ENCODE peak calls at places on chromosomes 12 and 14, in six cellular contexts. I, T, K, D, C and N are unnamed samples.

GRCh38 chr12:9651265-9651729 is 18.2 kb upstream of the CLEC2D start:
- DNase-seq in C (peak; percentile 72), I (peak; percentile 75), T (peak; percentile 62), D (no peak), K (no peak), N (no peak)

GRCh38 chr14:53880761-53881160 is 75.9 kb downstream of the BMP4 start:
- DNase-seq in I (no peak), T (no peak), K (no peak), D (no peak), C (no peak), N (no peak)

GRCh38 chr12:127393896-127394295 is 873.1 kb upstream of the TMEM132C start:
- DNase-seq in D (no peak), T (peak; percentile 51), K (no peak), I (peak; percentile 73), C (no peak), N (no peak)

GRCh38 chr12:68406134-68406576 is 74.0 kb upstream of the MDM1 start:
- DNase-seq in I (peak; percentile 84), K (peak; percentile 94), C (peak; percentile 92), T (peak; percentile 70), D (no peak), N (no peak)

GRCh38 chr14:34501004-34501580 is 38.4 kb downstream of the EAPP start:
- DNase-seq in T (no peak), I (peak; percentile 45), C (no peak), K (no peak), D (no peak), N (no peak)

GRCh38 chr14:26765768-26766550 is 168.1 kb upstream of the NOVA1 start:
- DNase-seq in D (no peak), T (no peak), K (no peak), C (no peak), I (peak; percentile 92), N (no peak)

GRCh38 chr14:23617539-23617938 is 18.6 kb upstream of the DHRS2 start:
- DNase-seq in T (no peak), K (no peak), C (no peak), D (no peak), I (no peak), N (no peak)

GRCh38 chr12:62817556-62818271 is 117.2 kb downstream of the PPM1H start:
- DNase-seq in C (no peak), I (peak; percentile 94), K (no peak), D (no peak), T (peak; percentile 32), N (no peak)

GRCh38 chr12:124428136-124428791 is 133.4 kb downstream of the RFLNA start:
- DNase-seq in I (peak; percentile 75), D (peak; percentile 88), T (no peak), K (no peak), C (no peak), N (no peak)

DNA sequence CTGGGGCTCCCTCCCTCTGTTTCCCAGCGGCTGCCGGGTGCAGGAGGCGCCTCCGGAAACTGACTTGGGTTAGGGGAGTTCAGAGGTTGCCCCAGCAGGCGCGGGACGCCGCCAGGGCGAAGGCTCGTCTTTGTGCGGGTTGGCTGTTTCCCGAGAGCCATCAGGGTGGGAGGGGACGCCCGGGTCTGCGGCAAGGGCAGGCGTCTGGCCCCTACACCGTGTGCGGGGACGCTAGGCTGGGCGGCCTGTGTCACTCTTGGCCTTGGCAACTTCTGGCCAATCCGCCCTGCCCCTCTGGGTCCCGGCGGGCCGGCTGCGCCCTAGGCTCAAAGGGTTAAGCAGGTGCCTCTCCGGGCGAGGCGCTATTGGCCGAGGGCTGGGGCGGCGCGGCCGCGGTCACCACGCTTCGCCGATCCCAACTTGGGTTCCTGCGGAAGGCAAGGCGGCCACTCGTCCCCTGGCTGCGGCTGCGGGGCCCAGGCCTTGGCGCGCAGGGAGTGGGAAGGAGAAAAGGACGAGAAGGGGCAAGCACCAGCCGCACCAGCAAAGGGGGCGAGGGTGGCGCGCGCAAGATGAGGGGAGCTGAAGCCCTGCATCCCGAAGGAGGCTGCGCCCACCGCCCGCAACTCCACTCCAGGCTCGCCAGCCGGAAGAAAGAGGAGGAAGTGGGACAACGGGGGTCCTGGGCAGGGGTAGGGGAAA is 5.6 kb upstream of the NPAS3 start:
- DNase-seq in I (no peak), T (no peak), K (peak; percentile 38), D (no peak), C (peak; percentile 71), N (peak; percentile 61)
- TF ChIP-seq CTCF in I (no peak), T (no peak), K (no peak), D (no peak), C (no peak), N (no peak)

GRCh38 chr14:50452979-50453705 is 56.5 kb upstream of the CDKL1 start:
- DNase-seq in D (no peak), I (peak; percentile 81), K (no peak), C (no peak), T (peak; percentile 37), N (no peak)

GRCh38 chr14:50452285-50452684 is 55.6 kb upstream of the CDKL1 start:
- DNase-seq in I (no peak), T (no peak), C (no peak), K (no peak), D (no peak), N (no peak)

GRCh38 chr14:50451854-50452253 is 55.2 kb upstream of the CDKL1 start:
- DNase-seq in K (no peak), C (no peak), T (no peak), I (no peak), D (no peak), N (no peak)

DNA sequence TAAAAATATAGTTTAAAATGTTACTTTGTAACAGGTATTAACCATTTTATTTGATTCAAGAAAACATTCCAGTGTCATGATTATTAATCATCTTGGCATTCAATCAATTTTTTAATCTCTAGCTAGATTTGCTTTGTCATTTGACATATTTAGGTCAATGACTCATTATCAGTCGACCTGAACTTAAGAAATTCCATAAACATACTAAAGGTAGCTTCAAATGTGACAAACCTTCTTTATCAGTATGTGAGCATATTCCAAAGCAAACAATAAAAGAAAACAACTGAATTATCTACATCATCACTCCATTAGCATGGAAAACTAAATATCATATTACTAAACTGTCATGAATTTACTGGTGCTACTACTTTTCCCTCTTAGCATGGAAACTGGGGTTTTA is 50.8 kb upstream of the CDKL1 start:
- DNase-seq in D (no peak), I (no peak), C (no peak), K (no peak), T (no peak), N (no peak)
- TF ChIP-seq CTCF in D (no peak), I (no peak), C (no peak), K (no peak), T (no peak), N (no peak)

GRCh38 chr12:15575797-15576560 is 213.2 kb downstream of the EPS8 start:
- DNase-seq in I (no peak), C (no peak), D (no peak), T (no peak), K (no peak), N (no peak)

GRCh38 chr12:15584366-15585041 is 204.7 kb downstream of the EPS8 start:
- DNase-seq in D (peak; percentile 36), C (no peak), T (peak; percentile 67), K (peak; percentile 10), I (peak; percentile 72), N (no peak)

GRCh38 chr12:15583804-15584203 is 205.4 kb downstream of the EPS8 start:
- DNase-seq in D (no peak), C (no peak), I (no peak), T (no peak), K (no peak), N (no peak)

GRCh38 chr12:15581006-15581405 is 208.2 kb downstream of the EPS8 start:
- DNase-seq in T (no peak), D (no peak), I (peak; percentile 22), C (no peak), K (no peak), N (no peak)

DNA sequence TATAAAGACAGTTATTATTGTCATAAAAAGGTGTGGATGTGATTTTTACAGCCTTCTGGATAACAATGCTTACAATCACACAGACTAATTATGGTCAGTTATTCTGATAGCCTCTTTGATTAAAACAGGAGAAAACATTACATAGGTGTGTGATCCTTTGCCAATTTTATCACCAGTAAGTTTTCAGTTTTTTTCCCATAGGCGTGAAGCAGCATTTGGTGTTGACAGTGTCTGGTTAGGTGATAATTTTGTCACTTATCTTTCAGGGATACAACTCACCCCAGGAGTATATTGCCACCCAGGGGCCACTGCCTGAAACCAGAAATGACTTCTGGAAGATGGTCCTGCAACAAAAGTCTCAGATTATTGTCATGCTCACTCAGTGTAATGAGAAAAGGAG is 208.8 kb downstream of the EPS8 start:
- DNase-seq in K (no peak), D (no peak), C (no peak), T (no peak), I (no peak), N (no peak)
- TF ChIP-seq CTCF in K (no peak), D (no peak), C (no peak), T (peak; percentile 15), I (no peak), N (no peak)

DNA sequence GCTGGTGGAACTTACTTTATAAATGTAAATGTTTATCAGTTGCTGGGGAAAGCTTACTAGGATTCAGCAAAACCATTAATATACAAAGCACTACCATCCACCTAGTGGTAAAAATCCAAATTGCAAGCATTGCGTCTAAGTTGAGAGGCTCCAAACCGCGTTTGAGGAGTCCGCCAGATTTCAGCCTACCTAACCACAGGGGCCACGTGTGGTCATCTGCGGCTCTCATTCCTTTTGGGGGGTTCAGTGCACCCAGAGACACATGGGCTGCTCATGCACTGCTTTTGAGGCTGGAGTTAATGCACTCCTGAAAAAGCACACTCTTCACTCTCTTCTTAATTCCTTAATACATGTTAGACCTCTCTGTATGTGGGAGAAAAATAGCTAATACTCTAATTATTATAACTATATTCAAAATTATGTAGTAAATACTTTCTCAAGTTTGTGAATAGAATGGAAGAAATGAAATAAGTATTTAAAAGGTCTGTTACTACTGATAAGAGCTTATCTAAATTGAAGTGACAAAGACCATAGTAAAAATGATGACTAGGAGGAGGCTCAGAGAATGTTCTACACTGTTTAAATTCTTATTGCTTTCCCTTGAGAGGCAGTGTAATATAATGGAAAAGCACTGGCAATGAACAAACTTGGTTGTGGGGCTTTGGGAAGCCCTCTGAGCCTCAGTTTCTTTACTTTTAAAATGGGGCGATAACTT is 41.4 kb upstream of the MANSC4 start:
- DNase-seq in C (no peak), K (peak; percentile 22), I (peak; percentile 90), T (peak; percentile 38), D (peak; percentile 52), N (peak; percentile 39)
- TF ChIP-seq CTCF in C (peak; percentile 81), K (peak; percentile 52), I (peak; percentile 75), T (peak; percentile 71), D (peak; percentile 77), N (peak; percentile 84)

GRCh38 chr12:119835068-119835467 is 42.1 kb downstream of the CIT start:
- DNase-seq in D (no peak), I (no peak), K (no peak), C (no peak), T (no peak), N (no peak)
- TF ChIP-seq CTCF in D (peak; percentile 30), I (peak; percentile 35), K (no peak), C (no peak), T (peak; percentile 13), N (no peak)

GRCh38 chr14:68777644-68778043 is 15.2 kb downstream of the ZFP36L1 start:
- DNase-seq in T (no peak), I (no peak), C (no peak), K (no peak), D (no peak), N (no peak)

GRCh38 chr14:68772761-68773381 is 20.0 kb downstream of the ZFP36L1 start:
- DNase-seq in C (no peak), I (no peak), T (no peak), D (no peak), K (no peak), N (no peak)

GRCh38 chr14:68774771-68775613 is 17.9 kb downstream of the ZFP36L1 start:
- DNase-seq in D (no peak), T (peak; percentile 84), I (peak; percentile 8), K (no peak), C (no peak), N (no peak)

GRCh38 chr14:68771631-68772030 is 21.2 kb downstream of the ZFP36L1 start:
- DNase-seq in C (no peak), T (no peak), K (no peak), D (no peak), I (no peak), N (no peak)

GRCh38 chr14:68775614-68776126 is 17.2 kb downstream of the ZFP36L1 start:
- DNase-seq in I (no peak), C (peak; percentile 61), K (no peak), D (no peak), T (no peak), N (no peak)
- TF ChIP-seq CTCF in I (peak; percentile 0), C (no peak), K (no peak), D (no peak), T (no peak), N (no peak)